ENCODE peak calls at places on chromosome 11, in seven cellular contexts. E is hepatocyte, W is astrocyte of the cerebellum, V is foreskin keratinocyte, Z is tibial nerve, B is body of pancreas, Y is neural crest cell. O is an unnamed sample.

GRCh38 chr11:36469063-36469462 is 41.0 kb downstream of the TRAF6 start:
- DNase-seq in E (no peak), W (no peak), V (no peak), Z (no peak), B (no peak), Y (no peak), O (no peak)

GRCh38 chr11:47915407-47916137 is 64.8 kb upstream of the PTPRJ start:
- DNase-seq in E (no peak), W (no peak), V (no peak), Z (no peak), B (peak; percentile 37), Y (no peak), O (no peak)

GRCh38 chr11:85823816-85824215 is 12.9 kb upstream of the SYTL2 start:
- DNase-seq in E (no peak), W (no peak), V (no peak), Z (no peak), B (no peak), Y (no peak), O (no peak)

GRCh38 chr11:9568854-9569587 is 4.4 kb upstream of the WEE1 start:
- DNase-seq in E (peak; percentile 90), W (peak; percentile 96), V (peak; percentile 100), Z (peak; percentile 26), B (peak; percentile 87), Y (no peak), O (peak; percentile 41)

GRCh38 chr11:57426754-57427691 is at the start of gene SLC43A3:
- DNase-seq in E (peak; percentile 61), W (peak; percentile 94), V (peak; percentile 91), Z (peak; percentile 63), B (peak; percentile 69), Y (peak; percentile 57), O (peak; percentile 27)

GRCh38 chr11:126502982-126503381 is 147.5 kb downstream of the ST3GAL4 start:
- DNase-seq in E (no peak), W (no peak), V (no peak), Z (no peak), B (no peak), Y (no peak), O (no peak)

GRCh38 chr11:86722041-86722440 is 49.6 kb upstream of the ME3 start:
- DNase-seq in E (no peak), W (no peak), V (no peak), Z (no peak), B (no peak), Y (no peak), O (no peak)

GRCh38 chr11:117786099-117786870 is 10.7 kb downstream of the DSCAML1 start:
- DNase-seq in E (peak; percentile 72), W (no peak), V (peak; percentile 13), Z (no peak), B (no peak), Y (no peak), O (no peak)

GRCh38 chr11:4040461-4040860 is 54.1 kb upstream of the RRM1 start:
- DNase-seq in E (no peak), W (no peak), V (no peak), Z (no peak), B (no peak), Y (no peak), O (no peak)

GRCh38 chr11:45264839-45265515 is 21.2 kb downstream of the SYT13 start:
- DNase-seq in E (peak; percentile 57), W (peak; percentile 29), V (peak; percentile 67), Z (no peak), B (no peak), Y (no peak), O (no peak)

GRCh38 chr11:71076021-71076420 is 176.4 kb downstream of the SHANK2 start:
- DNase-seq in E (no peak), W (no peak), V (no peak), Z (no peak), B (no peak), Y (no peak), O (no peak)

GRCh38 chr11:29159552-29160465 is 857.0 kb downstream of the KCNA4 start:
- DNase-seq in E (peak; percentile 84), W (peak; percentile 67), V (peak; percentile 62), Z (no peak), B (peak; percentile 46), Y (peak; percentile 51), O (peak; percentile 30)

GRCh38 chr11:58027341-58027740 is 3.4 kb upstream of the OR6Q1 start:
- DNase-seq in E (no peak), W (no peak), V (no peak), Z (no peak), B (no peak), Y (no peak), O (no peak)

GRCh38 chr11:34890812-34891211 is 25.4 kb downstream of the APIP start:
- DNase-seq in E (peak; percentile 68), W (peak; percentile 47), V (peak; percentile 38), Z (no peak), B (no peak), Y (no peak), O (no peak)

GRCh38 chr11:101860694-101861371 is 54.0 kb upstream of the CEP126 start:
- DNase-seq in E (peak; percentile 86), W (peak; percentile 59), V (peak; percentile 39), Z (no peak), B (peak; percentile 41), Y (peak; percentile 28), O (no peak)

GRCh38 chr11:94130589-94131362 is 2.1 kb downstream of the PANX1 start:
- DNase-seq in E (peak; percentile 49), W (no peak), V (peak; percentile 70), Z (no peak), B (no peak), Y (no peak), O (no peak)

DNA sequence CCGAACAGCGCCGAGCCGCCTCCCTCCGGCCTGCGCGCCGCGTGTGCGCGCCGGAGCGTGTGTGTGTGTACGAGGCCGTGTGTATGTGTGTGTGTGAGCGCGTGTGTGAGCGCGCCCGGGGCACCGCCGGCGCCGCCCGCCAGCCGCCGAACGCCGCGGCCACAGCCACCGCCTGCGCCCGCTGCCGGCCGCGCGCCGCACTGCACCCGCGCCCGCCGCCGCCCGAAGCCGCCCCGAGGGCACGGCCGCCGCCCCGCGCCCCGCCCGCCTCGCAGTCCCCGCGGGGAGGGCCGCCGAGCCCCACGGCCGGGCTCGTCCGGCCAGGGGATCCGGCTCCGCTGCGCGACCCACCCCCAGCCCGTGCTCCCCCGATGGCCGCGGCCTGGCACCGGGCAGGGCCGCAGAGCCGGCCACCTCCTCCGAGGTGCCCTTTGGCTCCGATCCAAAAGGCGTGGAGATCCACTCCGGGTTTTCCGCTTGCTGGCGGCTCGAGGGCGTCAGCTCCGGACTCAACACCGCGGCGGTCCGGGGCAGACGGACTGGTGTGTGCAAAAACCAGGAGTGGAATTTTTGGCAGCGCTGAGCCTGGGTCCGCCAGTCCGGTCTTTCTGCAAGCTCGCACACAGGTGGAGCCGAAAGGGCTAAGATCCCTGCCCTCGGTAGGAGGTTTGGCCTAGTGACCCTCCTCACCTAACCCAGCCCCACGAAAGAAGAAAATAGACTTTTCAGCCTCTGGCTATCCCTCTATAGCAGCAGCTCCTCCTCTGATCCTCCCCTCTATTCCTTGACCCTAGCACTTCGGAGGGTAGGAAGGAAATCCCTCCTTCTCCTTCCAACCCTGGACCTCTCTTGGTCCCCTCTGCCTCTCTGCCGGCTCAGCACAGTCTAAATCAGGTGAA is at the start of gene SYT7:
- DNase-seq in E (peak; percentile 96), W (peak; percentile 95), V (peak; percentile 94), Z (peak; percentile 90), B (peak; percentile 98), Y (peak; percentile 100), O (peak; percentile 99)
- TF ChIP-seq CTCF in E (no peak), W (no peak), V (peak; percentile 29), Z (peak; percentile 81), B (no peak), Y (peak; percentile 39), O (peak; percentile 25)

DNA sequence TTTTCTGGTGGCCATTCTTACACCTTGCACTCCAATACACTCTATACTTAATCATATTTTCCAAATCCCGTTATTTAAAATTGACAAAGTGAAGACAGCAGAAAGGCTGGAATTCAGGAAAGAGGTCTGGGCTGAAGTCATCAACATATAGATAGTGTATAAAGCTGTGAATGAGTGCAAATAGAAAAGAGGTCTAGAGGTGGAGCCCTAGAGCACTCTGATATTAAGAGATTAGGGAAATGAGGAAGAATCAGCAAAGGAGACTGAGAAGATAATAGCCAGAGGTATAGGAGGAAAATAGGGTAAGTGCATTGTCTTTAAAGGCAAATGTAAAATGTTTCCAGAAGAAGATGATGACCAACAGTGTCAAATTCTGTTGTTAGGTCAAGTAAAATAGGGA is 7.9 kb downstream of the CTR9 start:
- DNase-seq in E (no peak), W (no peak), V (no peak), Z (no peak), B (no peak), Y (no peak), O (no peak)
- TF ChIP-seq CTCF in E (no peak), W (peak; percentile 26), V (peak; percentile 47), Z (no peak), B (no peak), Y (peak; percentile 23), O (no peak)

DNA sequence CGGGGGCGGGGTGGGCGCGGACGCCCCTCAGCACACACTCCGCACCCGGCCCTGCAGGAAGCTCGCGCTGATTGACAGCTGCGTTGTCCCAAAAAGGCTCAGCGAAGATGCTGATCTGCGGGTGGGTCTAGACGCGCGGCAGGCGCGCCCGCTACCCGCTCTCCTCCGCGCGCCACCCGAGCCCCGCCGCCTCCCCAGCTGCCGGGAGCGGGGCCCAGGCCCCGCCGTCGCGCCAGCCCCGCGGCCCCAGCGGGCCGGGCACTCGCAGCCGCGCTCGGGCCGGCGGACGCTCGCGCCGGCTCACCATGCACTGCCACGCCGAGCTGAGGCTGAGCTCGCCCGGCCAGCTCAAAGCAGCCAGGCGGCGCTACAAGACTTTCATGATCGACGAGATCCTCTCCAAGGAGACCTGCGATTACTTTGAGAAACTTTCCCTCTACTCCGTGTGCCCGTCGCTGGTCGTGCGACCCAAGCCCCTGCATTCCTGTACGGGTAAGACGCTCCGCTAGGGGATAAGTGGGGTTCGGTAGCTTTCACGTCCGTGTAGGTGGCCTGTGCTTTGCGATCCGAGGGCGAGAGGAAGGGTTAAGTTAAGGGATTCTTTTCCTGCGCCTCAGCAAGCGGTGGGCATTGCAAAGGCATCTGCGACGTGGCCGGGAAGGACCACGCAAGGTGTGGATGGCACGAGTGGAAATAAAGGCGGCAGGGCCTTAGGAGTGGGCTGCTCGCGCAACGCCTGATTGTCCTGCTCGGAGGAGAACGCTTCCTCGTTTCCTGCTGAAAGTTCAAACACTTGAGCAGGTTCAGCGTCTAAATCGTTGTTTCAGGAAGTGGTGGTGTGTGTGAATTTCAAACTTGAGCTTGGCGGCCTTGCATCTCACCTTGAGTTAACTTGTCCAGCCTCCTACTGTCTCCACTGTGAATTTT is at the start of gene BARX2:
- DNase-seq in E (peak; percentile 89), W (peak; percentile 36), V (peak; percentile 71), Z (no peak), B (peak; percentile 64), Y (peak; percentile 49), O (peak; percentile 56)
- TF ChIP-seq CTCF in E (peak; percentile 85), W (peak; percentile 70), V (peak; percentile 82), Z (no peak), B (peak; percentile 27), Y (peak; percentile 59), O (peak; percentile 55)

GRCh38 chr11:114942207-114942606 is 263.9 kb downstream of the NXPE2 start:
- DNase-seq in E (no peak), W (no peak), V (no peak), Z (no peak), B (no peak), Y (no peak), O (no peak)
- TF ChIP-seq CTCF in E (no peak), W (peak; percentile 23), V (no peak), Z (no peak), B (no peak), Y (peak; percentile 17), O (peak; percentile 52)